ENCODE peak calls at places on chromosome 18, in five cellular contexts. X, T, B, F and W are unnamed samples.

GRCh38 chr18:46199515-46200147 is 95.4 kb downstream of the HAUS1 start:
- DNase-seq in X (no peak), T (no peak), B (no peak), F (no peak), W (no peak)

GRCh38 chr18:74425161-74425560 is 31.9 kb downstream of the DIPK1C start:
- DNase-seq in X (no peak), T (no peak), B (no peak), F (no peak), W (no peak)

GRCh38 chr18:3281456-3282400 is 19.8 kb downstream of the MYL12B start:
- DNase-seq in X (peak; percentile 47), T (no peak), B (no peak), F (no peak), W (no peak)

GRCh38 chr18:11495441-11495840 is 114.0 kb upstream of the SLC35G4 start:
- DNase-seq in X (no peak), T (no peak), B (no peak), F (no peak), W (no peak)

GRCh38 chr18:27713037-27713726 is 463.7 kb downstream of the CDH2 start:
- DNase-seq in X (no peak), T (no peak), B (no peak), F (no peak), W (no peak)

GRCh38 chr18:36340232-36340631 is 42.7 kb downstream of the FHOD3 start:
- DNase-seq in X (no peak), T (no peak), B (no peak), F (no peak), W (no peak)

GRCh38 chr18:46660955-46661749 is 4.1 kb upstream of the LOXHD1 start:
- DNase-seq in X (no peak), T (no peak), B (peak; percentile 60), F (no peak), W (no peak)

GRCh38 chr18:45024357-45025107 is 343.8 kb downstream of the SETBP1 start:
- DNase-seq in X (no peak), T (no peak), B (no peak), F (no peak), W (no peak)

GRCh38 chr18:8839285-8839684 is 133.9 kb downstream of the MTCL1 start:
- DNase-seq in X (no peak), T (no peak), B (no peak), F (no peak), W (no peak)

GRCh38 chr18:75043478-75043877 is 165.5 kb downstream of the PTGR3 start:
- DNase-seq in X (no peak), T (no peak), B (no peak), F (no peak), W (no peak)

GRCh38 chr18:41396211-41396610 is 558.8 kb upstream of the PIK3C3 start:
- DNase-seq in X (no peak), T (no peak), B (no peak), F (no peak), W (no peak)

GRCh38 chr18:14930576-14930975 is 182.6 kb downstream of the ANKRD30B start:
- DNase-seq in X (no peak), T (no peak), B (no peak), F (no peak), W (no peak)

GRCh38 chr18:14925281-14925709 is 177.3 kb downstream of the ANKRD30B start:
- DNase-seq in X (no peak), T (no peak), B (no peak), F (no peak), W (no peak)

GRCh38 chr18:14927701-14928100 is 179.7 kb downstream of the ANKRD30B start:
- DNase-seq in X (no peak), T (no peak), B (no peak), F (no peak), W (no peak)

GRCh38 chr18:14930076-14930475 is 182.1 kb downstream of the ANKRD30B start:
- DNase-seq in X (no peak), T (no peak), B (no peak), F (no peak), W (no peak)

GRCh38 chr18:14928396-14928795 is 180.4 kb downstream of the ANKRD30B start:
- DNase-seq in X (no peak), T (no peak), B (no peak), F (no peak), W (no peak)
- TF ChIP-seq POLR2AphosphoS5 in X (no peak), T (no peak), B (no peak), F (no peak), W (no peak)

GRCh38 chr18:59748628-59749360 is 51.6 kb upstream of the CCBE1 start:
- DNase-seq in X (no peak), T (no peak), B (no peak), F (no peak), W (no peak)

GRCh38 chr18:59740131-59740530 is 42.9 kb upstream of the CCBE1 start:
- DNase-seq in X (no peak), T (no peak), B (no peak), F (no peak), W (no peak)

GRCh38 chr18:59743561-59743960 is 46.3 kb upstream of the CCBE1 start:
- DNase-seq in X (no peak), T (no peak), B (no peak), F (no peak), W (no peak)

GRCh38 chr18:59742325-59743111 is 45.3 kb upstream of the CCBE1 start:
- DNase-seq in X (no peak), T (no peak), B (no peak), F (no peak), W (no peak)

GRCh38 chr18:59744271-59744721 is 47.1 kb upstream of the CCBE1 start:
- DNase-seq in X (no peak), T (no peak), B (no peak), F (no peak), W (no peak)
- TF ChIP-seq POLR2AphosphoS5 in X (no peak), T (no peak), B (no peak), F (no peak), W (no peak)

GRCh38 chr18:25321869-25322268 is 30.1 kb downstream of the ZNF521 start:
- DNase-seq in X (no peak), T (no peak), B (no peak), F (no peak), W (no peak)

GRCh38 chr18:25327631-25328030 is 24.3 kb downstream of the ZNF521 start:
- DNase-seq in X (no peak), T (no peak), B (no peak), F (no peak), W (no peak)

GRCh38 chr18:25326231-25327042 is 25.5 kb downstream of the ZNF521 start:
- DNase-seq in X (no peak), T (no peak), B (no peak), F (no peak), W (no peak)

DNA sequence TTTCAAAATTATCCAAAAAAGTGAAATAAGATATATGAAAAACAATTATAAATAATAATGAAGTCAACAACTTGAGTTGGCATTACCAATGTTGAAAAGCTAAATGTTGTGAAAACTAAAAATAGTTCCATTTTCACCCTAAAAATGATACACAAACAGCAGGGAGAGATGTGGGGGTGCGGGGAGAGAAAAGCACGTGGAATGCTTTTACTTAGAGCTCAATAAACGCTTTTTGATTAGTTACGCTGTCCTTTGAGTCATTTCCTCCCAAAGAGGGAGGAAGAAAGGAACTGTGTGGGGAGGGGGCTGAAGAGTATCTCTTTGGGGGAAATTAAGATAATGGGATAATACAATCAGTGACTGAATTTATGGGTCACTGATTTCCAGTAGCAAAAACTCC is 29.2 kb downstream of the ZNF521 start:
- DNase-seq in X (no peak), T (no peak), B (no peak), F (no peak), W (no peak)
- TF ChIP-seq POLR2AphosphoS5 in X (no peak), T (no peak), B (no peak), F (no peak), W (no peak)

DNA sequence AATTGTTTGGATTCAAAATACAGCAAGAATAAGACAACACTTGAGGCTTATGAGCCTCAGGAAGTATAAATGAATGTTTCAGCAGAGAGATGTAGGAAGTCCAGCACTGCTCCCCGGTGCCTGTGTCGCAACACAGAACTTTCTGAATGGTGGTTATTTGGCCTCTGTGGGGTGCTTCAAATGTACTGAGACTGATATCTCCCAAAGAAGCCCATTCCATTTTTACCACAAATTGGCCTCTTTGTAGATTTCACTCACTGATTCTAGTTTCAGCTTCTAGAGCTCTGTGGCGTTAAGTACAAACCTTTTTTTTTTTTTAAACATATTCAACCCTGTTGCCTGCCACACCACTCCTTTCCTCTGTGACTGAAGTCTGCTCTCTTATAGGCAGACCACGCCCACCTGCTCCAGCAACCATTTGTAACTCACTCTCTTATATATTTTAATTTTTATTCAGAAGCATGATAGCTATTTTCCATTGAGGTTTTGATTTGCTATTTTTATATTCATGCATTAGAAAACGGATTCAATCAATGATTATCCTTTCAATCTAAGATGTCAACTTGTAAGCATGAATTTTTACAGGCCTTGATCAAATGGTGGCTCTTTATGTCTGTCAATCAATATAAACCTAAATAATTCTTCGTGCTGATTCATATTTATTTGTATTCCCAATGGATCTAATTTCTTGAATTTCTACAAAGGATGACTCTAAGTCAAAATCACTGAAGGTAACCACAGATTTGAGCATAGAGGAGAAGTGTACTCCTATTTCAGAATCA is 277.1 kb upstream of the CCDC68 start:
- DNase-seq in X (peak; percentile 65), T (no peak), B (no peak), F (no peak), W (no peak)
- TF ChIP-seq POLR2AphosphoS5 in X (no peak), T (no peak), B (no peak), F (no peak), W (no peak)

DNA sequence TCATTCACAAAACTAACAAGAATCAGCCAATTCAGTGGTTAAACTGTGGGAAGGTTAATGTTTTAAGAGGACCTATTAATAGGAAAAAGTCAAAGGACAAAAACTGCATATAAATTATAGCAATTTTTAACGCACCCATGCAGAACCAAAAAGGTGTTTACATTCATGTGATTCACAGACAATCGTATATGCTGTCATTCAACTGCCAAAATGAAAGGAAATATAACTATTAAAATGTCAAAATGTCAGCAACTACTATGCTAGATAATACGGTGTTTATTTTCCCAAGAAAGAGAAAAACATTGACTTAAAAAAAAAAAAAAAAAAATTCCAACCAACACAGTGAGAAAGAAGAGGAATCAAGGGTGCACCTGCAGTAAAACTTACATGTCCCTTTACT is 48.5 kb downstream of the DYM start:
- DNase-seq in X (no peak), T (no peak), B (no peak), F (no peak), W (no peak)
- TF ChIP-seq POLR2AphosphoS5 in X (no peak), T (no peak), B (no peak), F (no peak), W (no peak)

GRCh38 chr18:49849331-49850217 is 36.2 kb upstream of the ACAA2 start:
- DNase-seq in X (no peak), T (no peak), B (no peak), F (no peak), W (no peak)
- TF ChIP-seq POLR2AphosphoS5 in X (no peak), T (no peak), B (no peak), F (no peak), W (no peak)